ENCODE peak calls at places on chromosomes 12 and 14, in five cellular contexts. P is GM23248, B is ovary, Q is keratinocyte, R is thoracic aorta. Z is an unnamed sample.

GRCh38 chr12:88810806-88811205 is 230.5 kb upstream of the KITLG start:
- DNase-seq in P (no peak), R (no peak), Q (no peak), B (no peak), Z (no peak)

GRCh38 chr12:94566345-94566744 is 84.0 kb downstream of the TMCC3 start:
- DNase-seq in P (no peak), B (no peak), Q (no peak), R (no peak), Z (no peak)

GRCh38 chr14:60862283-60862682 is 118.6 kb downstream of the TRMT5 start:
- DNase-seq in B (peak), R (no peak), P (no peak), Q (no peak), Z (no peak)

GRCh38 chr12:49032679-49033447 is 14.3 kb upstream of the PRKAG1 start:
- DNase-seq in P (no peak), R (no peak), Q (no peak), B (no peak), Z (peak)

GRCh38 chr12:49627752-49628360 is 4.5 kb downstream of the PRPF40B start:
- DNase-seq in B (no peak), R (no peak), P (peak), Q (no peak), Z (no peak)

GRCh38 chr12:879641-880040 is 69.9 kb downstream of the RAD52 start:
- DNase-seq in Q (peak), P (peak), R (no peak), B (no peak), Z (no peak)

GRCh38 chr12:20350495-20350894 is 17.8 kb upstream of the PDE3A start:
- DNase-seq in B (no peak), R (no peak), P (peak), Q (no peak), Z (no peak)

GRCh38 chr14:24895243-24895583 is 154.7 kb downstream of the STXBP6 start:
- DNase-seq in P (no peak), R (no peak), Q (no peak), B (no peak), Z (no peak)

GRCh38 chr14:103737432-103738045 is 21.9 kb downstream of the ZFYVE21 start:
- DNase-seq in B (no peak), Q (no peak), P (no peak), R (no peak), Z (peak)

GRCh38 chr14:93888995-93889394 is 38.1 kb upstream of the FAM181A start:
- DNase-seq in Q (no peak), R (no peak), P (no peak), B (no peak), Z (no peak)

GRCh38 chr12:8697120-8697475 is 693 bp upstream of the RIMKLB start:
- DNase-seq in Q (no peak), B (no peak), P (peak), R (no peak), Z (no peak)

GRCh38 chr12:78951746-78952532 is 87.4 kb downstream of the SYT1 start:
- DNase-seq in Q (no peak), B (no peak), P (no peak), R (no peak), Z (no peak)

GRCh38 chr12:46473634-46474201 is 101.1 kb upstream of the SLC38A2 start:
- DNase-seq in B (peak), R (peak), Q (no peak), P (peak), Z (peak)

GRCh38 chr14:104723651-104724406 is at the start of gene ADSS1:
- DNase-seq in P (peak), B (peak), Q (no peak), R (no peak), Z (peak)

GRCh38 chr12:4899361-4899760 is 10.3 kb upstream of the KCNA1 start:
- DNase-seq in P (no peak), Q (no peak), B (no peak), R (no peak), Z (no peak)

GRCh38 chr14:83548061-83548839 is 1981.7 kb upstream of the FLRT2 start:
- DNase-seq in Q (no peak), R (no peak), B (no peak), P (no peak), Z (no peak)

GRCh38 chr12:89351489-89352241 is 636 bp downstream of the DUSP6 start:
- DNase-seq in P (peak), R (no peak), B (peak), Q (no peak), Z (peak)

DNA sequence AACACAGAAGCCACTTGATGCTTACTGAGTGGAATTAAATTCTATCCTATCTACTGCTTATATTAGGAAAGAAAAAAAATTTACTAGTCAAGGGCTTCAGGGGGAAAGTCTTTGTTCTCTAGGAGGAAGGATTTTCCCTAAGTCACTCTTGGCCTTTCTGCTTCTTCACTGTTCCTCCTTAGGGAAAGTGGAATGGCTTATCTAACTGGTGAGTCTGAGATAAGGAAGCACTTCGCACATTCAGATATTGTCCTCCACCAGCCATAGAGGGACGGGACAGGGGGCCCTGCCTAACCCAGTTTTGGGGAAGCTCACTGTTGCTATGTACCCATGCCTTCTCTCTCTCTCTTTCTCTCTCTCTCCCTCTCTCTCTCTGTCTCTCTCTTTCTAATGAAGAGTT is 450.7 kb downstream of the ZFP36L1 start:
- DNase-seq in P (no peak), Q (no peak), R (no peak), B (no peak), Z (no peak)
- H3K27ac ChIP-seq in P (no peak), Q (no peak), R (no peak), B (no peak), Z (no peak)

DNA sequence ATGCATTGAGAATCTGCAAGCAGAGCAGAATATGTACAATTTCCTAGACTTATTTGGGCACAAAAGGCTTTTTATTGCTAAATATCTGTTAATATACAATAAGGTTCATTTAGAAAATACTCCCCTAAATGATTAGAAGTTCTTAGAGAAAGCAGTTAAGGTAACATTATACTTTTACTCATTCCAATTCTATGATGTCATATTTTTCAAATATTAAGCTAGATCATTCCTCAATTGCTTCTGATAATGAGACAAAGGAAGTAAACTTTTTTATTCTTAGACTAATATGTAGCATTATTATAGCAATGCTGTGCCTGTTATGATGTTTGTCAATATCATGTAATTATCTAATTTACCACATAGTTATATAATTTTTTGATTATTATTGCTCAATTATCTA is 447.0 kb downstream of the SLC16A7 start:
- DNase-seq in Q (no peak), R (no peak), P (no peak), B (no peak), Z (no peak)
- H3K27ac ChIP-seq in Q (no peak), R (no peak), P (no peak), B (no peak), Z (no peak)

GRCh38 chr12:103850429-103850828 is 9.4 kb upstream of the NT5DC3 start:
- DNase-seq in B (no peak), R (no peak), Q (no peak), P (no peak), Z (no peak)
- H3K27ac ChIP-seq in B (no peak), R (peak), Q (no peak), P (no peak), Z (no peak)

DNA sequence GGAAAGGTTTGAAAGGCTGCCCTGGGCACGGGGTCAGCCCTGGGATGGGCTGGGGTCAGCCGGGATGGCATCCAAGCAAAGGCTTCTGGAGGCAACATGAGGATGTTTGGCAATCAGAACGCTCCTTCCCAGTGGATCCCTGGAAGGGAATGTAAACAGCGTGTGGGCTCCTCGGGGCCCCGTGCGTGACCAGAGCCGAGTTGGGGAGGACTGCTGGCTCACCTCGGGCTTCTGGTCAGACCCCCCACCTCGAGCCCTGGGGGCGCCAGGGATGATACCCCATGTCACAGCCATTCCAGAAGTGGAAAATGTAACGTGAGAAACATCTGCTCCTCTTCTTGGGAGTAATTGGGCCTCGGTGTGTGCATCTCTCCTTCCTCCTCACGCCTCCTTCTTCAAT is 145.0 kb downstream of the NUAK1 start:
- DNase-seq in P (no peak), B (no peak), Q (no peak), R (no peak), Z (no peak)
- H3K27ac ChIP-seq in P (no peak), B (no peak), Q (no peak), R (no peak), Z (no peak)

GRCh38 chr14:85528080-85528881 is 1.7 kb upstream of the FLRT2 start:
- DNase-seq in Q (no peak), P (peak), R (no peak), B (peak), Z (no peak)
- H3K27ac ChIP-seq in Q (peak), P (peak), R (peak), B (no peak), Z (no peak)

GRCh38 chr12:70245458-70245857 is 2.2 kb downstream of the CNOT2 start:
- DNase-seq in B (no peak), R (no peak), P (no peak), Q (no peak), Z (no peak)

GRCh38 chr12:70240677-70241076 is 2.6 kb upstream of the CNOT2 start:
- DNase-seq in B (no peak), P (no peak), Q (no peak), R (no peak), Z (no peak)

GRCh38 chr12:70242695-70243509 is at the start of gene CNOT2:
- DNase-seq in Q (no peak), B (peak), P (peak), R (peak), Z (peak)

GRCh38 chr12:70243510-70244331 is 488 bp downstream of the CNOT2 start:
- DNase-seq in P (peak), B (peak), Q (no peak), R (no peak), Z (peak)

GRCh38 chr12:70241845-70242244 is 1.4 kb upstream of the CNOT2 start:
- DNase-seq in B (no peak), R (no peak), Q (no peak), P (no peak), Z (no peak)
- H3K27ac ChIP-seq in B (no peak), R (no peak), Q (peak), P (peak), Z (no peak)

DNA sequence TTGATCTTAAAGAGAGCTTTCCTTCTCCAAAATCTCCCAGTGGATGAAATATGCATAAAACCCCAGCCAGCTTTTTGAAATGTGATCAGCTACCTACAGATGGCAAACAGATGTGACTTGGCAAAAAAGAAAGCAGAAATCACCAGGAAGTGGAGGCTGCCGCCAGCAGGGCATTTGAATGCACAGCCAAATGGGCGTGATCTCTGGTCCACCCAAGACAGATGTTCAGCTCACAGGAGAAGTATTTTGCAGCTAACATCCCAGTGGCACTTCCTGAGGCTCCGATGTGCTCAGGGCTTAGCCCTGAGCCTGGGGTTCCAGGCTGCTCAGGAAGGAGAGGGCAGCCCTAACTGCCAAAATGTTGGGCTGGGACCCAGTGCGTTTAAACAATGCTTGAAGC is 78.2 kb downstream of the LGMN start:
- DNase-seq in Q (no peak), P (peak), R (no peak), B (no peak), Z (no peak)
- H3K27ac ChIP-seq in Q (no peak), P (peak), R (no peak), B (no peak), Z (no peak)

DNA sequence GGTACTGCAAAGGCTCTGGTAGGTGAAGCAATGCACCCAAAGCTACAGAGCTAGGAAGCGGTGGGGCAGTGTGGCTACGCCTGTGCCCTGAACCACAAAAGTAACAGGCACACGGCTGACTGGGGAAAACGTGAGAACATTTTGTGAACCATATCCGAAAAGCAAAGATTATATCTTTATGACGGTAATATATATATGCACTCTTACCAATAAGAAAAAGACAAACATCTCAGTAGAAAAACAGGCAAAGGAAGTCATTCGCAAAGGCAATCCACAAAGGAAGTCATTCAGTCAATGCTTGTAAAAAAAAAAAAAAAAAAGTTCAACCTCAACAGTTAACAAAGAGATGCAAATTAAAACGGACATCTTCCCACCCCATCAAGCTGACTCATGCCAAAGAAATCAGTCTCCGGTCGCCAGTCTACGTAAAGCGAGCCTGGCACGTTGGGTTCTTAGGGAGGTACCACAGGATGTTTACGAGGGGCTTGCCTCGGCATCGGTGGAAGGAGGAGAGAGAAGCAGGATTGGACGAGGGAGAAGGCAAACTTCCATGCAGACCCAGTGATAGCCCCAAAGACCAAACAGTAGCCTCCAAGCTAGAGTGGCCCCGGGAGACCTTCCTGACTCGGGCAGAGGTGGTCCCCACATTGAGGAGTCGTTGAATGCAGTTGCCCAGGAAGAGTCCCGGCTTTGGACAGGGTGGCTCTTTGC is 39.4 kb upstream of the PPP2R5C start:
- DNase-seq in Q (no peak), B (no peak), R (no peak), P (peak), Z (no peak)
- H3K27ac ChIP-seq in Q (no peak), B (no peak), R (peak), P (no peak), Z (no peak)

DNA sequence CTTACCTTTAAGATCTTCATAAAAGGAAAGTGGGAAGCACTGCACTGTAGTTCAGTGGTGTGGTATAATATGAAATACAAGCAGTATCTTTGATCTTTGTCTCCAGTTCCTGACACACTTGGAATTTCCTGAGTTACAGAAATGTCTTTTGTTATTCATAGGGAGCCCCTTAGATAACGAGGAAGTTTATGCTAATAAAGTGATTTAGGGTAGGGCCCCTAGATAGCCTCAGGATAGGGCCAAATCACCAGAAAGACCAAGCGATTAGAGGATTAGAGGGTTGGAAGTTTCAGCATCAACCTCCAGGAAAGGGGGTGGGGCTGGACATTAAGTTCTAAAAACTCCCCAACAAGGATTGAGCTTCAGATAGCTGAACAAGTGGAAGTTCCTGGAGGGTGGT is 29.9 kb upstream of the DDHD1 start:
- DNase-seq in B (no peak), R (no peak), Q (no peak), P (no peak), Z (no peak)
- H3K27ac ChIP-seq in B (no peak), R (no peak), Q (no peak), P (no peak), Z (no peak)

GRCh38 chr12:47740536-47741339 is 15.4 kb upstream of the ENDOU start:
- DNase-seq in P (no peak), B (no peak), Q (no peak), R (no peak), Z (peak)
- H3K27ac ChIP-seq in P (no peak), B (peak), Q (no peak), R (no peak), Z (peak)

Z was measured in kidney.